ENCODE peak calls at places on chromosome 5, in six cellular contexts. K, M, A, E, O and B are unnamed samples.

GRCh38 chr5:74372051-74372450 is 268.5 kb downstream of the ENC1 start:
- DNase-seq in A (no peak), O (no peak), M (no peak), K (no peak), E (no peak), B (no peak)

GRCh38 chr5:53429706-53430105 is 50.7 kb upstream of the FST start:
- DNase-seq in A (no peak), K (no peak), E (no peak), O (no peak), M (peak; percentile 45), B (no peak)

GRCh38 chr5:127666043-127666716 is 17.3 kb downstream of the CTXN3 start:
- DNase-seq in M (no peak), O (no peak), E (peak; percentile 33), A (no peak), K (no peak), B (no peak)

GRCh38 chr5:97628011-97628410 is 445.0 kb upstream of the RIOK2 start:
- DNase-seq in M (no peak), K (peak; percentile 16), O (no peak), A (no peak), E (peak; percentile 6), B (no peak)

GRCh38 chr5:72837524-72838096 is 21.1 kb downstream of the TNPO1 start:
- DNase-seq in O (no peak), M (no peak), K (no peak), E (no peak), A (no peak), B (no peak)

GRCh38 chr5:7991125-7991821 is 122.3 kb downstream of the MTRR start:
- DNase-seq in K (no peak), O (no peak), A (no peak), E (no peak), M (peak; percentile 41), B (no peak)

GRCh38 chr5:1633605-1634336 is 110.0 kb upstream of the LPCAT1 start:
- DNase-seq in A (peak; percentile 81), O (peak; percentile 73), M (peak; percentile 75), E (peak; percentile 79), K (peak; percentile 77), B (peak; percentile 72)

GRCh38 chr5:14871084-14871572 is 450 bp downstream of the ANKH start:
- DNase-seq in M (no peak), K (no peak), A (no peak), E (no peak), O (peak; percentile 39), B (no peak)

GRCh38 chr5:159132429-159133040 is 32.8 kb upstream of the EBF1 start:
- DNase-seq in A (no peak), M (peak; percentile 48), O (no peak), E (no peak), K (no peak), B (no peak)

GRCh38 chr5:127312131-127312530 is 21.5 kb downstream of the MEGF10 start:
- DNase-seq in K (no peak), M (no peak), A (no peak), E (no peak), O (no peak), B (no peak)

GRCh38 chr5:54874337-54875021 is 110.9 kb downstream of the ESM1 start:
- DNase-seq in A (no peak), K (no peak), O (no peak), E (peak; percentile 67), M (peak; percentile 53), B (no peak)

GRCh38 chr5:139733698-139734491 is 61.7 kb upstream of the PSD2 start:
- DNase-seq in K (no peak), E (no peak), O (no peak), A (no peak), M (no peak), B (no peak)

GRCh38 chr5:129962506-129962905 is 58.2 kb downstream of the CHSY3 start:
- DNase-seq in A (no peak), M (no peak), O (no peak), E (no peak), K (no peak), B (no peak)

GRCh38 chr5:51495672-51496071 is 112.4 kb downstream of the ISL1 start:
- DNase-seq in K (peak; percentile 1), O (no peak), M (peak; percentile 76), E (peak; percentile 33), A (no peak), B (no peak)

GRCh38 chr5:17315710-17316221 is 98.3 kb downstream of the BASP1 start:
- DNase-seq in M (peak; percentile 71), O (no peak), E (peak; percentile 60), K (peak; percentile 76), A (no peak), B (no peak)

GRCh38 chr5:143557061-143557818 is 153.8 kb upstream of the NR3C1 start:
- DNase-seq in M (peak; percentile 16), O (no peak), K (peak; percentile 69), A (no peak), E (peak; percentile 82), B (no peak)

GRCh38 chr5:119315516-119315949 is 40.3 kb upstream of the TNFAIP8 start:
- DNase-seq in M (peak; percentile 44), A (no peak), E (peak; percentile 44), K (peak; percentile 32), O (no peak), B (no peak)

GRCh38 chr5:45512521-45512920 is 183.7 kb downstream of the HCN1 start:
- DNase-seq in A (no peak), O (no peak), M (peak; percentile 6), E (no peak), K (no peak), B (no peak)

GRCh38 chr5:155049569-155050383 is 36.2 kb downstream of the KIF4B start:
- DNase-seq in E (peak; percentile 13), M (peak; percentile 31), A (no peak), K (no peak), O (no peak), B (no peak)

GRCh38 chr5:139426222-139426885 is 13.0 kb downstream of the DNAJC18 start:
- DNase-seq in M (peak; percentile 4), A (no peak), K (peak; percentile 85), O (no peak), E (peak; percentile 33), B (no peak)

GRCh38 chr5:176883700-176884570 is 15.2 kb downstream of the HK3 start:
- DNase-seq in A (no peak), M (no peak), E (no peak), K (no peak), O (no peak), B (no peak)

GRCh38 chr5:96870094-96871021 is 5.9 kb upstream of the ERAP2 start:
- DNase-seq in K (peak; percentile 33), M (peak; percentile 24), O (no peak), A (no peak), E (no peak), B (no peak)

GRCh38 chr5:153952893-153953292 is 85.8 kb downstream of the FAM114A2 start:
- DNase-seq in K (peak; percentile 84), O (no peak), A (no peak), E (peak; percentile 7), M (no peak), B (no peak)

GRCh38 chr5:68505917-68506860 is 290.6 kb downstream of the PIK3R1 start:
- DNase-seq in M (peak; percentile 19), A (no peak), E (peak; percentile 40), K (no peak), O (no peak), B (no peak)

GRCh38 chr5:133474851-133475590 is 137.3 kb downstream of the FSTL4 start:
- DNase-seq in O (no peak), M (no peak), K (no peak), E (no peak), A (no peak), B (no peak)

GRCh38 chr5:69414885-69415583 is at the start of gene MARVELD2:
- DNase-seq in O (no peak), A (peak; percentile 33), E (peak; percentile 50), K (peak; percentile 39), M (peak; percentile 90), B (peak; percentile 15)

GRCh38 chr5:131163315-131164119 is 1.5 kb downstream of the HINT1 start:
- DNase-seq in O (no peak), E (peak; percentile 52), M (peak; percentile 30), K (peak; percentile 27), A (no peak), B (no peak)

GRCh38 chr5:81656788-81657187 is 94.1 kb downstream of the SSBP2 start:
- DNase-seq in E (no peak), O (no peak), M (no peak), K (no peak), A (no peak), B (no peak)
- TF ChIP-seq CTCF in E (no peak), O (no peak), M (no peak), K (no peak), A (no peak), B (no peak)

DNA sequence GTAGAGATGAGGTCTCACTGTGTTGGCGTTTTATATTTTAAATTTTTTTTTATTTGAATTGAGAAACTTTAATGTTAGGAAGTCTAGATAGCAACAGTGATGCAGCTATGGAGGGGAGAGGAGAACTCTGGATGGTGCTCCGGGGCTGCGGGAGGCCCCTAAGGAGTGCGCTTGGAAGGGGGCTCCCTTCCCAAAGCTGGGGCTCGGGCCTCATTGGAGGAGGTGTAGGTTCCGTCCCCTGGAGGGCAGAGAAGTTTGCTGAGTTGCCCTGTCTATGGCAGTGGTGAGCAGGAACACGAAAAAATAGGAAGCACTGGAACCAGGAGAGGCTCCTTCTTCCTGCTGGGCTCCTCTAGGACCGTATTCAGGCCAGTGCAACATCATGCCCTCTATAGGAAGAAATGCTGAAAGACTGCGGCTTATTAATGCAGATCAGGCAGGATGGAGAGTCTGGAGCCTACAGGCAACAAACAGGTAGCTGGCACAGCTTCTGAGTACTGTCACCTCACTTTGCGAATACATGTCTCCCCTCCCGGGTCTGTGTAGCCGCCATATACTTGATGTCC is 16.1 kb downstream of the AHRR start:
- DNase-seq in O (no peak), M (peak; percentile 50), E (peak; percentile 61), K (peak; percentile 45), A (no peak), B (no peak)
- TF ChIP-seq CTCF in O (no peak), M (peak; percentile 52), E (peak; percentile 49), K (peak; percentile 56), A (no peak), B (no peak)

DNA sequence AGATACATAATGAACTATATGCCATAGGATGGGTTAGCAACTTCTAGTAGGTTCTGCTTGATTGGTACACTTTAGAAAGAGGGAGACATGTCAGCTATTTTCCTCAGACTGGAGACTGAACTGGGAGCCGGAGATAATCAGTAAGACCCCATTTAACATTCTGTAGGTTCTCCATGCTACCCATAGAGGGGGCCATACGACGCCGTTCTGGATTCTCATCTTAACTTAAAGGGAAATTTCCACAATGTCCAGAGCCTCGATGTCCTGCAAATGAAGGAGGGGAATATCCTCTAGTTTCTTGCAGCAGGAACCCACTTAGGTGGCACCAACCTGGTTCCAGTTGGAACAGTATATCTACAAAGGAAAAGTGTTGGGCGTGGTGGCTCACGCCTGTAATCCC is 22.3 kb upstream of the NPM1 start:
- DNase-seq in M (no peak), K (no peak), O (no peak), E (peak; percentile 13), A (no peak), B (no peak)
- TF ChIP-seq CTCF in M (peak; percentile 49), K (peak; percentile 39), O (no peak), E (peak; percentile 45), A (no peak), B (peak; percentile 27)

DNA sequence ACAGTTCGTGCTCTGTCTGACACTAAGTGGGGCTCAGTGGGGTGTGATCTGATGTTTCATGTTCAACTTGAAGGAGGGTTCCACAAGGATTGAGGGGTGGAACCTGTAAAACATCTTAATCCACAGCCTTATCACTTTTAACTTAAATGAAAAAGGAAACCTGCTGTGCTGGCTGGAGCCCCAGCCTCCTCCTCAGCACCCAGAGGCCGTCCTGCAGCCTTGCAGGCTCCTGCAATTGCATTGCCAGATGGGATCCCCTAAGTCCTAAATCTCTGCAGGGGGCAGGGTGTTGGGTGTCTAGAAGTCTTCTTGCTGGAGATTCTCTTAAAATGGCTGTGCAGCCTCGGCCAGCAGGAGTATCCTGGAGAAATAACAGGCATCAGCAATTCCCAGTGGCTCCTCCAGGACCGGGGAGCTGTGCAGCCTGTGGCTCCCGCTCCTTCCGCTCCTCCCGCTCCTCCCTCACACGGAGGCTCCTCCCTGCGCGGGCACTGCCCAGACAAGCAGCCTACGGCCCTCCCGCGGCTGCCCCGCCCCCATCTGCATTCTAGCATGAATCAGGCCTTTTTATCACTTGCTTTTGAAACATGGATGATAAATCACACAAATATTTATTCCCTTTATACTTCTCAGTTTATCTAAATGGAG is 131.0 kb downstream of the ADAMTS16 start:
- DNase-seq in E (peak; percentile 84), M (peak; percentile 96), K (peak; percentile 77), A (no peak), O (no peak), B (no peak)
- TF ChIP-seq CTCF in E (no peak), M (peak; percentile 14), K (peak; percentile 22), A (no peak), O (no peak), B (no peak)